ENCODE peak calls at places on chromosomes 4 and X, in six cellular contexts. M is endothelial cell of umbilical vein, P is spleen, A is tibial artery, Y is cardiac muscle cell, D is AG09309. R is an unnamed sample.
A peak's percentile ranks its signal among the peaks of the same experiment; 100 is the strongest.

GRCh38 chr4:183141997-183142396 is 42.9 kb downstream of the WWC2 start:
- DNase-seq in M (no peak), P (no peak), A (no peak), Y (no peak), D (no peak), R (no peak)

GRCh38 chr4:60443796-60444195 is 756.3 kb upstream of the ADGRL3 start:
- DNase-seq in M (no peak), P (no peak), A (no peak), Y (no peak), D (no peak), R (no peak)

GRCh38 chr4:152729466-152729865 is 49.7 kb upstream of the TMEM154 start:
- DNase-seq in M (no peak), P (no peak), A (no peak), Y (peak; percentile 70), D (peak; percentile 50), R (peak; percentile 68)

GRCh38 chr4:110487873-110488272 is 11.9 kb downstream of the ENPEP start:
- DNase-seq in M (no peak), P (no peak), A (no peak), Y (peak; percentile 35), D (no peak), R (peak; percentile 21)

GRCh38 chr4:137749466-137749865 is 217.2 kb upstream of the PCDH18 start:
- DNase-seq in M (peak; percentile 9), P (no peak), A (no peak), Y (peak; percentile 69), D (no peak), R (peak; percentile 52)

GRCh38 chrX:68795741-68796140 is 33.1 kb upstream of the EFNB1 start:
- DNase-seq in M (no peak), P (no peak), A (no peak), Y (no peak), D (no peak), R (no peak)

GRCh38 chr4:124278477-124278876 is 434.1 kb downstream of the ANKRD50 start:
- DNase-seq in M (no peak), P (no peak), A (no peak), Y (peak; percentile 90), D (no peak), R (peak; percentile 17)

GRCh38 chr4:104735174-104735573 is 240.5 kb upstream of the CXXC4 start:
- DNase-seq in M (no peak), P (no peak), A (no peak), Y (no peak), D (no peak), R (no peak)

GRCh38 chr4:140135529-140136021 is 18.4 kb downstream of the MAML3 start:
- DNase-seq in M (peak; percentile 48), P (no peak), A (no peak), Y (peak; percentile 63), D (no peak), R (peak; percentile 75)

GRCh38 chr4:158481811-158482210 is 39.9 kb upstream of the RXFP1 start:
- DNase-seq in M (no peak), P (no peak), A (no peak), Y (no peak), D (no peak), R (no peak)

GRCh38 chr4:185399466-185399865 is 2.8 kb downstream of the ANKRD37 start:
- DNase-seq in M (peak; percentile 93), P (no peak), A (no peak), Y (no peak), D (no peak), R (no peak)

GRCh38 chr4:19368800-19369199 is 882.9 kb upstream of the SLIT2 start:
- DNase-seq in M (no peak), P (no peak), A (no peak), Y (no peak), D (no peak), R (no peak)

GRCh38 chr4:173272987-173273386 is 61.2 kb downstream of the HMGB2 start:
- DNase-seq in M (no peak), P (no peak), A (no peak), Y (peak; percentile 74), D (no peak), R (peak; percentile 47)

GRCh38 chr4:15234101-15234500 is 193.7 kb upstream of the C1QTNF7 start:
- DNase-seq in M (no peak), P (no peak), A (no peak), Y (peak; percentile 64), D (peak; percentile 48), R (peak; percentile 69)

GRCh38 chrX:8607326-8607725 is 124.6 kb downstream of the ANOS1 start:
- DNase-seq in M (peak; percentile 65), P (no peak), A (no peak), Y (peak; percentile 67), D (no peak), R (no peak)

GRCh38 chr4:183588169-183588675 is 70.8 kb downstream of the RWDD4 start:
- DNase-seq in M (no peak), P (no peak), A (no peak), Y (peak; percentile 21), D (peak; percentile 59), R (peak; percentile 65)

GRCh38 chrX:136747003-136747986 is 33.4 kb downstream of the ARHGEF6 start:
- DNase-seq in M (no peak), P (no peak), A (no peak), Y (no peak), D (no peak), R (no peak)

GRCh38 chr4:186770446-186771175 is 47.0 kb upstream of the FAT1 start:
- DNase-seq in M (no peak), P (no peak), A (no peak), Y (peak; percentile 74), D (peak; percentile 73), R (peak; percentile 89)

GRCh38 chr4:157217708-157218107 is 2.8 kb upstream of the GRIA2 start:
- DNase-seq in M (peak; percentile 56), P (no peak), A (no peak), Y (peak; percentile 46), D (no peak), R (peak; percentile 20)

GRCh38 chrX:140087865-140088264 is 122.5 kb upstream of the CXorf66 start:
- DNase-seq in M (no peak), P (peak; percentile 72), A (no peak), Y (no peak), D (no peak), R (no peak)

GRCh38 chr4:143352052-143352451 is 15.4 kb downstream of the GAB1 start:
- DNase-seq in M (peak; percentile 92), P (no peak), A (no peak), Y (peak; percentile 24), D (no peak), R (no peak)

GRCh38 chr4:184331155-184331995 is 113.7 kb upstream of the ENPP6 start:
- DNase-seq in M (no peak), P (no peak), A (no peak), Y (no peak), D (no peak), R (no peak)

GRCh38 chr4:59968796-59969195 is 1231.3 kb upstream of the ADGRL3 start:
- DNase-seq in M (no peak), P (no peak), A (no peak), Y (no peak), D (no peak), R (no peak)

GRCh38 chr4:125085-125820 is 952 bp downstream of the ZNF718 start:
- DNase-seq in M (no peak), P (peak; percentile 89), A (peak; percentile 67), Y (peak; percentile 37), D (no peak), R (no peak)

GRCh38 chrX:134717698-134718328 is 59.5 kb upstream of the PLAC1 start:
- DNase-seq in M (no peak), P (no peak), A (no peak), Y (peak; percentile 39), D (no peak), R (peak; percentile 59)

GRCh38 chr4:14155803-14156202 is 528.3 kb upstream of the BOD1L1 start:
- DNase-seq in M (no peak), P (no peak), A (no peak), Y (no peak), D (no peak), R (no peak)

GRCh38 chrX:47297874-47298273 is 65.1 kb downstream of the USP11 start:
- DNase-seq in M (no peak), P (no peak), A (no peak), Y (no peak), D (no peak), R (no peak)

GRCh38 chrX:47232803-47233332 is at the start of gene USP11:
- DNase-seq in M (no peak), P (no peak), A (peak; percentile 74), Y (peak; percentile 61), D (no peak), R (peak; percentile 41)

GRCh38 chrX:132860200-132860599 is 98.2 kb downstream of the HS6ST2 start:
- DNase-seq in M (no peak), P (no peak), A (no peak), Y (no peak), D (no peak), R (no peak)

GRCh38 chr4:15756361-15756861 is 21.7 kb upstream of the CD38 start:
- DNase-seq in M (no peak), P (no peak), A (no peak), Y (peak; percentile 44), D (no peak), R (no peak)

GRCh38 chr4:88803600-88804096 is 106.0 kb upstream of the NAP1L5 start:
- DNase-seq in M (peak; percentile 34), P (no peak), A (peak; percentile 73), Y (peak; percentile 93), D (peak; percentile 87), R (peak; percentile 93)

GRCh38 chr4:88804234-88804633 is 106.6 kb upstream of the NAP1L5 start:
- DNase-seq in M (no peak), P (no peak), A (no peak), Y (no peak), D (no peak), R (no peak)

GRCh38 chr4:88802585-88803285 is 105.1 kb upstream of the NAP1L5 start:
- DNase-seq in M (no peak), P (no peak), A (no peak), Y (no peak), D (no peak), R (peak; percentile 18)

GRCh38 chr4:88799900-88800299 is 102.3 kb upstream of the NAP1L5 start:
- DNase-seq in M (no peak), P (no peak), A (no peak), Y (no peak), D (no peak), R (no peak)

GRCh38 chr4:88802138-88802537 is 104.5 kb upstream of the NAP1L5 start:
- DNase-seq in M (no peak), P (no peak), A (no peak), Y (no peak), D (no peak), R (no peak)
- TF ChIP-seq CTCF in M (no peak), P (no peak), A (no peak), Y (no peak), D (no peak), R (no peak)

GRCh38 chrX:44873415-44874270 is 655 bp downstream of the KDM6A start:
- DNase-seq in M (peak; percentile 30), P (peak; percentile 92), A (peak; percentile 65), Y (peak; percentile 55), D (no peak), R (peak; percentile 42)
- TF ChIP-seq CTCF in M (no peak), P (no peak), A (no peak), Y (no peak), D (no peak), R (no peak)

GRCh38 chrX:29913647-29914046 is 301.7 kb upstream of the MAGEB2 start:
- DNase-seq in M (no peak), P (no peak), A (no peak), Y (peak; percentile 32), D (no peak), R (no peak)

GRCh38 chrX:29911673-29912072 is 303.7 kb upstream of the MAGEB2 start:
- DNase-seq in M (no peak), P (no peak), A (no peak), Y (no peak), D (no peak), R (no peak)
- TF ChIP-seq CTCF in M (no peak), P (no peak), A (no peak), Y (no peak), D (no peak), R (no peak)

GRCh38 chr4:154344686-154345085 is 146.9 kb downstream of the DCHS2 start:
- DNase-seq in M (no peak), P (no peak), A (no peak), Y (no peak), D (no peak), R (no peak)
- TF ChIP-seq CTCF in M (no peak), P (no peak), A (no peak), Y (no peak), D (no peak), R (no peak)